ENCODE peak calls at places on chromosomes 7 and 10, in six cellular contexts. One of them, this sample, is unnamed.

GRCh38 chr7:155921804-155922506 is 109.7 kb upstream of the SHH start:
- DNase-seq in IMR-90: no peak
- DNase-seq in H9: peak; percentile 57
- DNase-seq in H1: no peak
- DNase-seq in neuronal stem cell: no peak
- DNase-seq in trophoblast cell: peak; percentile 86
- DNase-seq in this sample: no peak

GRCh38 chr7:108193593-108194498 is 63.7 kb upstream of the LAMB4 start:
- DNase-seq in IMR-90: no peak
- DNase-seq in H9: no peak
- DNase-seq in H1: no peak
- DNase-seq in neuronal stem cell: no peak
- DNase-seq in trophoblast cell: no peak
- DNase-seq in this sample: no peak

GRCh38 chr7:17769918-17770317 is 170.4 kb downstream of the SNX13 start:
- DNase-seq in IMR-90: peak; percentile 75
- DNase-seq in H9: peak; percentile 66
- DNase-seq in H1: peak; percentile 21
- DNase-seq in neuronal stem cell: peak; percentile 55
- DNase-seq in trophoblast cell: peak; percentile 61
- DNase-seq in this sample: peak; percentile 74

GRCh38 chr10:17250736-17251135 is 22.7 kb downstream of the VIM start:
- DNase-seq in IMR-90: no peak
- DNase-seq in H9: no peak
- DNase-seq in H1: no peak
- DNase-seq in neuronal stem cell: no peak
- DNase-seq in trophoblast cell: no peak
- DNase-seq in this sample: peak; percentile 22

GRCh38 chr7:157688439-157689268 is 351.9 kb downstream of the DNAJB6 start:
- DNase-seq in IMR-90: no peak
- DNase-seq in H9: peak; percentile 78
- DNase-seq in H1: no peak
- DNase-seq in neuronal stem cell: peak; percentile 48
- DNase-seq in trophoblast cell: no peak
- DNase-seq in this sample: no peak

GRCh38 chr7:167976-168791 is 24.2 kb upstream of the FAM20C start:
- DNase-seq in IMR-90: no peak
- DNase-seq in H9: no peak
- DNase-seq in H1: no peak
- DNase-seq in neuronal stem cell: no peak
- DNase-seq in trophoblast cell: no peak
- DNase-seq in this sample: no peak

GRCh38 chr10:69498711-69499471 is 47.6 kb downstream of the TSPAN15 start:
- DNase-seq in IMR-90: no peak
- DNase-seq in H9: no peak
- DNase-seq in H1: no peak
- DNase-seq in neuronal stem cell: no peak
- DNase-seq in trophoblast cell: no peak
- DNase-seq in this sample: peak; percentile 41

GRCh38 chr7:69922011-69922803 is 323.9 kb downstream of the AUTS2 start:
- DNase-seq in IMR-90: no peak
- DNase-seq in H9: no peak
- DNase-seq in H1: no peak
- DNase-seq in neuronal stem cell: no peak
- DNase-seq in trophoblast cell: no peak
- DNase-seq in this sample: no peak

GRCh38 chr10:33015798-33016547 is 57.9 kb upstream of the ITGB1 start:
- DNase-seq in IMR-90: peak; percentile 86
- DNase-seq in H9: no peak
- DNase-seq in H1: no peak
- DNase-seq in neuronal stem cell: no peak
- DNase-seq in trophoblast cell: no peak
- DNase-seq in this sample: peak; percentile 54

GRCh38 chr7:5419523-5420107 is 4.0 kb downstream of the TNRC18 start:
- DNase-seq in IMR-90: no peak
- DNase-seq in H9: peak; percentile 53
- DNase-seq in H1: no peak
- DNase-seq in neuronal stem cell: peak; percentile 73
- DNase-seq in trophoblast cell: no peak
- DNase-seq in this sample: peak; percentile 34

GRCh38 chr7:51275532-51275931 is 41.1 kb downstream of the COBL start:
- DNase-seq in IMR-90: no peak
- DNase-seq in H9: no peak
- DNase-seq in H1: no peak
- DNase-seq in neuronal stem cell: no peak
- DNase-seq in trophoblast cell: no peak
- DNase-seq in this sample: no peak

GRCh38 chr7:100582041-100582579 is 3.8 kb downstream of the LRCH4 start:
- DNase-seq in IMR-90: no peak
- DNase-seq in H9: no peak
- DNase-seq in H1: no peak
- DNase-seq in neuronal stem cell: no peak
- DNase-seq in trophoblast cell: no peak
- DNase-seq in this sample: no peak

GRCh38 chr10:76285012-76285411 is 853.6 kb downstream of the LRMDA start:
- DNase-seq in IMR-90: peak; percentile 88
- DNase-seq in H9: no peak
- DNase-seq in H1: no peak
- DNase-seq in neuronal stem cell: no peak
- DNase-seq in trophoblast cell: no peak
- DNase-seq in this sample: peak; percentile 89

GRCh38 chr10:52779541-52780390 is 7.2 kb upstream of the MBL2 start:
- DNase-seq in IMR-90: peak; percentile 53
- DNase-seq in H9: peak; percentile 86
- DNase-seq in H1: peak; percentile 73
- DNase-seq in neuronal stem cell: peak; percentile 57
- DNase-seq in trophoblast cell: peak; percentile 61
- DNase-seq in this sample: peak; percentile 68

GRCh38 chr10:70404906-70405824 is 1.2 kb downstream of the EIF4EBP2 start:
- DNase-seq in IMR-90: peak; percentile 96
- DNase-seq in H9: no peak
- DNase-seq in H1: no peak
- DNase-seq in neuronal stem cell: no peak
- DNase-seq in trophoblast cell: peak; percentile 60
- DNase-seq in this sample: peak; percentile 93

GRCh38 chr7:91050677-91051076 is 213.6 kb upstream of the FZD1 start:
- DNase-seq in IMR-90: no peak
- DNase-seq in H9: no peak
- DNase-seq in H1: no peak
- DNase-seq in neuronal stem cell: no peak
- DNase-seq in trophoblast cell: no peak
- DNase-seq in this sample: peak; percentile 26

GRCh38 chr7:65902306-65902705 is 29.4 kb downstream of the VKORC1L1 start:
- DNase-seq in IMR-90: no peak
- DNase-seq in H9: no peak
- DNase-seq in H1: no peak
- DNase-seq in neuronal stem cell: no peak
- DNase-seq in trophoblast cell: no peak
- DNase-seq in this sample: no peak

GRCh38 chr7:41472427-41473125 is 230.3 kb downstream of the INHBA start:
- DNase-seq in IMR-90: peak; percentile 51
- DNase-seq in H9: no peak
- DNase-seq in H1: no peak
- DNase-seq in neuronal stem cell: no peak
- DNase-seq in trophoblast cell: no peak
- DNase-seq in this sample: no peak

GRCh38 chr10:73881221-73881919 is 7.0 kb upstream of the CAMK2G start:
- DNase-seq in IMR-90: peak; percentile 58
- DNase-seq in H9: no peak
- DNase-seq in H1: no peak
- DNase-seq in neuronal stem cell: no peak
- DNase-seq in trophoblast cell: no peak
- DNase-seq in this sample: peak; percentile 89

GRCh38 chr7:83150310-83150709 is 12.4 kb downstream of the PCLO start:
- DNase-seq in IMR-90: no peak
- DNase-seq in H9: no peak
- DNase-seq in H1: no peak
- DNase-seq in neuronal stem cell: no peak
- DNase-seq in trophoblast cell: no peak
- DNase-seq in this sample: no peak

GRCh38 chr10:22674215-22674930 is 40.0 kb downstream of the PIP4K2A start:
- DNase-seq in IMR-90: peak; percentile 5
- DNase-seq in H9: no peak
- DNase-seq in H1: no peak
- DNase-seq in neuronal stem cell: no peak
- DNase-seq in trophoblast cell: no peak
- DNase-seq in this sample: peak; percentile 33
- H3K4me1 ChIP-seq in IMR-90: no peaks in the 10 kb centered on the region
- H3K4me1 ChIP-seq in H9: peaks cover 13% of the 10 kb centered on the region
- H3K4me1 ChIP-seq in H1: peaks cover 20% of the 10 kb centered on the region
- H3K4me1 ChIP-seq in neuronal stem cell: peaks cover 2% of the 10 kb centered on the region
- H3K4me1 ChIP-seq in trophoblast cell: peaks cover 11% of the 10 kb centered on the region
- H3K4me1 ChIP-seq in this sample: peaks cover 2% of the 10 kb centered on the region

GRCh38 chr7:139753079-139753692 is 24.6 kb downstream of the HIPK2 start:
- DNase-seq in IMR-90: peak; percentile 56
- DNase-seq in H9: no peak
- DNase-seq in H1: no peak
- DNase-seq in neuronal stem cell: no peak
- DNase-seq in trophoblast cell: no peak
- DNase-seq in this sample: no peak

GRCh38 chr7:139752148-139752547 is 25.6 kb downstream of the HIPK2 start:
- DNase-seq in IMR-90: no peak
- DNase-seq in H9: no peak
- DNase-seq in H1: no peak
- DNase-seq in neuronal stem cell: no peak
- DNase-seq in trophoblast cell: no peak
- DNase-seq in this sample: no peak

GRCh38 chr7:139750459-139751095 is 27.2 kb downstream of the HIPK2 start:
- DNase-seq in IMR-90: no peak
- DNase-seq in H9: no peak
- DNase-seq in H1: no peak
- DNase-seq in neuronal stem cell: no peak
- DNase-seq in trophoblast cell: no peak
- DNase-seq in this sample: no peak

GRCh38 chr7:139753693-139754111 is 24.1 kb downstream of the HIPK2 start:
- DNase-seq in IMR-90: no peak
- DNase-seq in H9: no peak
- DNase-seq in H1: no peak
- DNase-seq in neuronal stem cell: no peak
- DNase-seq in trophoblast cell: no peak
- DNase-seq in this sample: no peak

GRCh38 chr7:139752600-139752999 is 25.2 kb downstream of the HIPK2 start:
- DNase-seq in IMR-90: no peak
- DNase-seq in H9: no peak
- DNase-seq in H1: no peak
- DNase-seq in neuronal stem cell: no peak
- DNase-seq in trophoblast cell: peak; percentile 35
- DNase-seq in this sample: peak; percentile 60
- H3K9ac ChIP-seq in IMR-90: no peak overlapping the region
- H3K9ac ChIP-seq in H9: no peak overlapping the region
- H3K9ac ChIP-seq in H1: no peak overlapping the region
- H3K9ac ChIP-seq in neuronal stem cell: no peak overlapping the region
- H3K9ac ChIP-seq in trophoblast cell: no peak overlapping the region
- H3K9ac ChIP-seq in this sample: no peak overlapping the region

GRCh38 chr7:3911685-3912084 is 610.6 kb downstream of the SDK1 start:
- DNase-seq in IMR-90: peak; percentile 7
- DNase-seq in H9: no peak
- DNase-seq in H1: no peak
- DNase-seq in neuronal stem cell: no peak
- DNase-seq in trophoblast cell: peak; percentile 48
- DNase-seq in this sample: no peak

GRCh38 chr7:3914385-3914784 is 613.3 kb downstream of the SDK1 start:
- DNase-seq in IMR-90: no peak
- DNase-seq in H9: no peak
- DNase-seq in H1: no peak
- DNase-seq in neuronal stem cell: no peak
- DNase-seq in trophoblast cell: peak; percentile 57
- DNase-seq in this sample: peak; percentile 24

GRCh38 chr7:3909128-3909527 is 608.1 kb downstream of the SDK1 start:
- DNase-seq in IMR-90: no peak
- DNase-seq in H9: no peak
- DNase-seq in H1: no peak
- DNase-seq in neuronal stem cell: no peak
- DNase-seq in trophoblast cell: no peak
- DNase-seq in this sample: no peak

GRCh38 chr7:3912291-3912690 is 611.2 kb downstream of the SDK1 start:
- DNase-seq in IMR-90: no peak
- DNase-seq in H9: no peak
- DNase-seq in H1: no peak
- DNase-seq in neuronal stem cell: no peak
- DNase-seq in trophoblast cell: no peak
- DNase-seq in this sample: no peak

DNA sequence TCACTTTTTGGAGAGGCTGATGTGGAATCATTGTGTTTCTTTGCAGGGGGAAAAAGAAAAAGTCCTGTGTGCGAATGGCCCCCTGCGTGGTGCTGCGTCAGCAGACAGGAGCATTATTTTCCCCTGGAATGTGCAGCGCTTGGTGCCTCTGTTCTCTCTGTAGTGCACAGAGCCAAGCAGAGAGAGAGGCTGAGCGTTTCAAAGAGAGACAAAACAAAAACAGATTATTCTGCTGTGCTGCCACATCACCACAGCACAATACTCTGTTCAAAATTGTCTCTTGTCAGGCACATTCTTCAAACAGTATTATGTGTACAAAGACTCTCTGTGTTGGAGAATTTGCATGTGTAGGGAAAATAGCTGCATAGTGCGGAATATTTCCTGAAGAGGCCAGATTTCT is 609.0 kb downstream of the SDK1 start:
- DNase-seq in IMR-90: no peak
- DNase-seq in H9: no peak
- DNase-seq in H1: no peak
- DNase-seq in neuronal stem cell: no peak
- DNase-seq in trophoblast cell: no peak
- DNase-seq in this sample: no peak
- H3K14ac ChIP-seq in IMR-90: no peak overlapping the region
- H3K14ac ChIP-seq in H9: no peak overlapping the region
- H3K14ac ChIP-seq in H1: no peak overlapping the region
- H3K14ac ChIP-seq in neuronal stem cell: no peak overlapping the region
- H3K14ac ChIP-seq in trophoblast cell: no peak overlapping the region
- H3K14ac ChIP-seq in this sample: no peak overlapping the region

DNA sequence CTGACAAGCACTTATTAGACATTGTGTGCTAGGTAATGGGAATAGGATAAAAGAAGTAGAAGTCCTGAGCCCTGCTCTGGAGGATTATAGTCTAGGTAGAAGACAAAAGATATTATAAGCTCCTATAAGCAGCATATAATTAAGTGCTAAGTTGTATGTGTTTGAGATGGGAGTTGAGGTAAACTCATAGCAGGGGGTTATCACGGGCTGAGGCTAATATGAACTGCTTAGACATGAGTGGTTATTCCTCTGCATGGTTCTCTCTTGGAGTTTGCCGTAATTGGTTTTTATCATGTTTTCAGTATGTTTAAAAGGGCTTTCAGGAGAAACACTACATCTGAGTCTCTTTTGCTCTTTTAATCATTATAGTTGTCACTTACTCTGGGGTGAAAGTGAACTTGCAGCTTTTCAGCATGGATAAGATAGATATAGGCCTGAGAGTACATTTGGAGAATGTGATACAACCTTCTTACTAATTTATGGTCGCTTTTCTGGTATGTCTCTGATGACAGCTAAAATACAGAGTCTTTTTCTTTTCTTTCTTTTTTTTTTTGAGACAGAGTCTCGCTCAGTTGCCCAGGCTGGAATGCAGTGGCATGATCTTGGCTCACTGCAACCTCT is 39.0 kb downstream of the SMNDC1 start:
- DNase-seq in IMR-90: no peak
- DNase-seq in H9: no peak
- DNase-seq in H1: no peak
- DNase-seq in neuronal stem cell: no peak
- DNase-seq in trophoblast cell: no peak
- DNase-seq in this sample: no peak
- H3K4me1 ChIP-seq in IMR-90: no peaks in the 10 kb centered on the region
- H3K4me1 ChIP-seq in H9: no peaks in the 10 kb centered on the region
- H3K4me1 ChIP-seq in H1: no peaks in the 10 kb centered on the region
- H3K4me1 ChIP-seq in neuronal stem cell: no peaks in the 10 kb centered on the region
- H3K4me1 ChIP-seq in trophoblast cell: no peaks in the 10 kb centered on the region
- H3K4me1 ChIP-seq in this sample: no peaks in the 10 kb centered on the region